ENCODE peak calls at places on chromosomes 6 and 20, in five cellular contexts. G is cardiac muscle cell, M is GM20000, F is NB4, W is Right ventricle myocardium superior. O is an unnamed sample.

GRCh38 chr6:110307368-110307767 is 50.8 kb downstream of the METTL24 start:
- DNase-seq in F (peak; percentile 38), W (no peak), M (no peak), G (no peak), O (no peak)

GRCh38 chr6:80234411-80234810 is 127.9 kb downstream of the BCKDHB start:
- DNase-seq in G (no peak), F (no peak), M (no peak), W (no peak), O (no peak)

GRCh38 chr6:90459225-90459758 is 127.6 kb downstream of the MAP3K7 start:
- DNase-seq in M (no peak), F (peak; percentile 18), W (no peak), G (no peak), O (no peak)

GRCh38 chr6:33018904-33019303 is 9.5 kb upstream of the HLA-DOA start:
- DNase-seq in W (peak; percentile 68), M (peak; percentile 71), F (peak; percentile 86), G (peak; percentile 72), O (peak; percentile 56)

GRCh38 chr20:46219190-46219589 is 89.1 kb downstream of the CDH22 start:
- DNase-seq in F (no peak), G (no peak), W (no peak), M (no peak), O (no peak)

GRCh38 chr20:55439057-55439456 is 566.3 kb downstream of the CBLN4 start:
- DNase-seq in M (no peak), F (no peak), G (no peak), W (no peak), O (no peak)

GRCh38 chr6:125377621-125378020 is 75.9 kb upstream of the HDDC2 start:
- DNase-seq in F (peak; percentile 69), G (peak; percentile 84), W (no peak), M (no peak), O (no peak)

GRCh38 chr20:12575352-12576095 is 433.2 kb upstream of the SPTLC3 start:
- DNase-seq in W (peak; percentile 81), F (no peak), M (no peak), G (peak; percentile 13), O (no peak)

GRCh38 chr20:59645761-59646171 is 41.4 kb downstream of the PHACTR3 start:
- DNase-seq in G (no peak), W (no peak), F (peak; percentile 62), M (no peak), O (no peak)

GRCh38 chr20:33233129-33233774 is 2.5 kb upstream of the BPIFA1 start:
- DNase-seq in G (no peak), W (no peak), M (no peak), F (no peak), O (no peak)

GRCh38 chr6:12410946-12411345 is 120.8 kb downstream of the EDN1 start:
- DNase-seq in F (no peak), G (no peak), M (no peak), W (no peak), O (no peak)

GRCh38 chr6:19417713-19418112 is 419.5 kb upstream of the ID4 start:
- DNase-seq in W (no peak), M (no peak), F (no peak), G (no peak), O (no peak)

GRCh38 chr6:3801960-3802359 is 47.2 kb upstream of the FAM50B start:
- DNase-seq in W (no peak), F (no peak), M (no peak), G (no peak), O (no peak)

GRCh38 chr6:154986787-154987235 is 8.3 kb upstream of the TIAM2 start:
- DNase-seq in G (peak; percentile 42), W (no peak), M (no peak), F (peak; percentile 33), O (no peak)

GRCh38 chr20:5146302-5146653 is 19.5 kb downstream of the CDS2 start:
- DNase-seq in G (no peak), F (no peak), M (no peak), W (no peak), O (no peak)

GRCh38 chr20:23020230-23020629 is 14.9 kb upstream of the SSTR4 start:
- DNase-seq in M (no peak), F (no peak), W (no peak), G (no peak), O (no peak)

GRCh38 chr6:21257125-21257524 is 336.4 kb upstream of the SOX4 start:
- DNase-seq in W (no peak), F (no peak), G (no peak), M (no peak), O (no peak)

GRCh38 chr6:11354019-11354418 is 121.6 kb upstream of the NEDD9 start:
- DNase-seq in G (peak; percentile 90), W (peak; percentile 56), M (peak; percentile 27), F (peak; percentile 32), O (no peak)

GRCh38 chr6:169932491-169932890 is 181.1 kb downstream of the ERMARD start:
- DNase-seq in G (no peak), W (no peak), M (no peak), F (no peak), O (no peak)

GRCh38 chr20:48732081-48732829 is 95.5 kb downstream of the PREX1 start:
- DNase-seq in M (no peak), W (no peak), F (no peak), G (no peak), O (no peak)

GRCh38 chr6:10412165-10412947 is 2.5 kb downstream of the TFAP2A start:
- DNase-seq in M (peak; percentile 80), W (peak; percentile 38), F (peak; percentile 92), G (peak; percentile 71), O (peak; percentile 75)

GRCh38 chr6:89575562-89575960 is 63.0 kb downstream of the LYRM2 start:
- DNase-seq in G (peak; percentile 2), F (peak; percentile 67), W (no peak), M (no peak), O (no peak)

GRCh38 chr6:108839068-108839467 is 9.2 kb upstream of the ARMC2 start:
- DNase-seq in G (no peak), W (no peak), M (no peak), F (no peak), O (no peak)

GRCh38 chr6:152587473-152587872 is 49.7 kb downstream of the SYNE1 start:
- DNase-seq in F (peak; percentile 80), G (no peak), W (no peak), M (no peak), O (no peak)

GRCh38 chr6:137218473-137218916 is 690 bp downstream of the IFNGR1 start:
- DNase-seq in G (peak; percentile 33), M (peak; percentile 48), W (no peak), F (peak; percentile 86), O (peak; percentile 51)

GRCh38 chr6:43150051-43150751 is 20.9 kb upstream of the SRF start:
- DNase-seq in F (no peak), G (no peak), M (no peak), W (no peak), O (no peak)

GRCh38 chr6:111686249-111686997 is 80.7 kb upstream of the TRAF3IP2 start:
- DNase-seq in F (no peak), M (no peak), W (peak; percentile 48), G (no peak), O (no peak)

GRCh38 chr6:64280569-64280968 is 645.0 kb downstream of the PHF3 start:
- DNase-seq in G (peak; percentile 72), F (peak; percentile 40), M (peak; percentile 10), W (peak; percentile 30), O (peak; percentile 20)

GRCh38 chr20:21529863-21530262 is 16.0 kb upstream of the NKX2-2 start:
- DNase-seq in G (no peak), W (no peak), F (no peak), M (peak; percentile 39), O (peak; percentile 27)

GRCh38 chr20:21019831-21020655 is 86.1 kb downstream of the LINC00237 start:
- DNase-seq in M (no peak), G (no peak), F (no peak), W (no peak), O (no peak)

GRCh38 chr20:63682384-63683139 is 13.9 kb upstream of the TNFRSF6B start:
- DNase-seq in M (no peak), G (peak; percentile 97), F (peak; percentile 72), W (peak; percentile 77), O (no peak)

O was measured in MM.1S.